ENCODE peak calls at places on chromosomes 4 and X, in ten cellular contexts. B is WTC11; E is GM12864; V is GM12878; Y is bronchial epithelial cell; S is H9; R is nephron progenitor cell; L is B cell; A is fibroblast of the aortic adventitia; K is CD4-positive, alpha-beta T cell. O is an unnamed sample.

GRCh38 chr4:74202062-74202586 is 44.2 kb downstream of the MTHFD2L start:
- DNase-seq in E (no peak), L (no peak), V (no peak), A (peak), Y (no peak), B (no peak), S (no peak), K (no peak), R (no peak), O (no peak)

GRCh38 chr4:47690611-47691010 is 147.3 kb downstream of the CORIN start:
- DNase-seq in E (no peak), S (no peak), Y (no peak), V (peak), A (no peak), B (no peak), R (no peak), L (no peak), K (no peak), O (no peak)

GRCh38 chrX:12329476-12329875 is 191.2 kb downstream of the FRMPD4 start:
- DNase-seq in Y (peak), L (no peak), B (no peak), A (peak), S (no peak), K (no peak), E (no peak), V (no peak), R (no peak), O (no peak)

GRCh38 chrX:23503835-23504539 is 163.3 kb upstream of the PRDX4 start:
- DNase-seq in V (no peak), Y (peak), A (peak), K (no peak), R (no peak), S (peak), E (no peak), B (no peak), L (no peak), O (no peak)

GRCh38 chrX:107674480-107675364 is 46.4 kb downstream of the PRPS1 start:
- DNase-seq in Y (peak), L (peak), V (no peak), S (no peak), A (peak), B (no peak), R (peak), K (no peak), E (no peak), O (no peak)

GRCh38 chr4:99504804-99505502 is 5.9 kb upstream of the C4orf17 start:
- DNase-seq in R (no peak), A (no peak), V (no peak), K (peak), Y (peak), S (no peak), B (no peak), E (no peak), L (no peak), O (no peak)

GRCh38 chrX:13778916-13779315 is 38.0 kb downstream of the GPM6B start:
- DNase-seq in R (no peak), Y (peak), L (no peak), V (no peak), B (no peak), A (peak), K (no peak), E (no peak), S (no peak), O (peak)

GRCh38 chrX:108270739-108271396 is 167.4 kb downstream of the COL4A6 start:
- DNase-seq in A (peak), L (no peak), Y (peak), S (no peak), K (no peak), R (no peak), E (no peak), V (no peak), B (no peak), O (no peak)

GRCh38 chrX:39729834-39730670 is 367.7 kb downstream of the BCOR start:
- DNase-seq in Y (no peak), A (no peak), L (no peak), E (no peak), K (no peak), V (no peak), R (peak), S (peak), B (peak), O (peak)

GRCh38 chr4:86543560-86544312 is 50.4 kb upstream of the PTPN13 start:
- DNase-seq in L (no peak), S (no peak), K (no peak), A (peak), E (no peak), V (no peak), R (no peak), B (no peak), Y (no peak), O (no peak)

GRCh38 chrX:136457303-136457917 is 30.3 kb upstream of the BRS3 start:
- DNase-seq in Y (no peak), R (no peak), V (no peak), L (no peak), K (no peak), S (no peak), E (no peak), B (no peak), A (no peak), O (no peak)

GRCh38 chrX:124230573-124231300 is 101.7 kb upstream of the TEX13D start:
- DNase-seq in A (no peak), E (no peak), K (no peak), B (no peak), R (no peak), Y (no peak), V (no peak), L (no peak), S (no peak), O (no peak)

GRCh38 chr4:128393111-128393704 is 105.6 kb upstream of the PGRMC2 start:
- DNase-seq in B (no peak), R (no peak), S (no peak), V (no peak), K (no peak), E (no peak), L (no peak), Y (peak), A (peak), O (no peak)

GRCh38 chr4:47068986-47069385 is 37.6 kb downstream of the GABRB1 start:
- DNase-seq in B (no peak), R (no peak), A (peak), K (no peak), E (no peak), Y (no peak), L (no peak), V (no peak), S (no peak), O (no peak)

GRCh38 chr4:84503495-84504437 is 4.7 kb upstream of the NKX6-1 start:
- DNase-seq in E (peak), R (peak), Y (peak), L (no peak), B (peak), A (peak), K (no peak), V (no peak), S (no peak), O (peak)

GRCh38 chrX:47991263-47992092 is 12.3 kb downstream of the ZNF182 start:
- DNase-seq in K (no peak), S (no peak), R (no peak), V (no peak), A (peak), Y (peak), B (no peak), L (no peak), E (no peak), O (no peak)

GRCh38 chrX:71198066-71198465 is 25.0 kb upstream of the GJB1 start:
- DNase-seq in Y (no peak), S (no peak), E (peak), L (peak), R (no peak), V (peak), K (no peak), A (no peak), B (no peak), O (no peak)

GRCh38 chrX:27439771-27440170 is 23.4 kb downstream of the PPP4R3C start:
- DNase-seq in B (no peak), A (no peak), E (no peak), L (no peak), Y (no peak), K (no peak), S (no peak), R (no peak), V (no peak), O (no peak)

GRCh38 chrX:108312938-108313337 is 125.3 kb downstream of the COL4A6 start:
- DNase-seq in V (no peak), B (peak), A (peak), K (no peak), S (peak), Y (peak), E (no peak), L (no peak), R (peak), O (no peak)

GRCh38 chrX:101237041-101237440 is 17.5 kb downstream of the DRP2 start:
- DNase-seq in L (no peak), E (no peak), R (no peak), B (no peak), V (no peak), K (no peak), A (no peak), Y (no peak), S (no peak), O (no peak)

GRCh38 chr4:176467011-176467410 is 147.2 kb downstream of the SPCS3 start:
- DNase-seq in A (peak), R (no peak), L (no peak), E (no peak), K (no peak), V (no peak), Y (no peak), S (no peak), B (no peak), O (no peak)

GRCh38 chrX:54866606-54867005 is 54.0 kb upstream of the TRO start:
- DNase-seq in V (no peak), A (no peak), B (no peak), L (no peak), K (no peak), S (no peak), R (no peak), Y (no peak), E (no peak), O (no peak)

GRCh38 chr4:153517159-153517558 is 51.0 kb downstream of the TMEM131L start:
- DNase-seq in B (no peak), R (no peak), V (no peak), E (no peak), L (no peak), S (no peak), K (no peak), Y (peak), A (no peak), O (no peak)

GRCh38 chrX:125998432-125998831 is 167.7 kb downstream of the DCAF12L2 start:
- DNase-seq in V (no peak), E (no peak), L (no peak), S (no peak), A (no peak), Y (no peak), R (no peak), K (no peak), B (no peak), O (peak)

GRCh38 chrX:71537743-71538142 is 4.8 kb downstream of the OGT start:
- DNase-seq in L (no peak), A (no peak), K (no peak), V (no peak), B (no peak), E (no peak), Y (no peak), R (no peak), S (no peak), O (no peak)

GRCh38 chr4:15414601-15415091 is 13.2 kb upstream of the C1QTNF7 start:
- DNase-seq in S (no peak), A (peak), V (no peak), K (no peak), Y (no peak), B (no peak), E (no peak), L (no peak), R (no peak), O (no peak)

GRCh38 chr4:89316931-89317366 is 9.3 kb upstream of the GPRIN3 start:
- DNase-seq in A (peak), B (no peak), V (no peak), R (no peak), S (no peak), L (peak), Y (peak), E (no peak), K (no peak), O (no peak)

GRCh38 chrX:122272011-122272410 is 912.1 kb upstream of the GRIA3 start:
- DNase-seq in L (no peak), E (no peak), S (no peak), B (no peak), K (no peak), R (no peak), V (no peak), Y (no peak), A (no peak), O (no peak)

GRCh38 chr4:105243446-105243845 is 96.8 kb downstream of the TET2 start:
- DNase-seq in E (no peak), L (no peak), Y (no peak), A (no peak), V (no peak), S (no peak), B (no peak), K (no peak), R (no peak), O (no peak)

GRCh38 chrX:40484408-40485091 is 96.2 kb upstream of the ATP6AP2 start:
- DNase-seq in S (peak), B (peak), A (no peak), R (no peak), V (no peak), E (no peak), L (no peak), Y (no peak), K (no peak), O (no peak)

GRCh38 chr4:140081582-140082398 is 72.2 kb downstream of the MAML3 start:
- DNase-seq in B (no peak), Y (no peak), S (no peak), L (no peak), V (no peak), A (no peak), R (peak), K (no peak), E (no peak), O (no peak)

GRCh38 chrX:19539665-19540064 is 24.4 kb upstream of the MAP3K15 start:
- DNase-seq in R (no peak), Y (no peak), S (no peak), A (no peak), E (no peak), L (no peak), B (no peak), K (no peak), V (no peak), O (no peak)

GRCh38 chr4:89572224-89572858 is 264.6 kb downstream of the SNCA start:
- DNase-seq in E (no peak), Y (peak), K (no peak), L (no peak), A (no peak), S (no peak), V (no peak), B (no peak), R (no peak), O (no peak)

GRCh38 chrX:113457719-113458118 is 617.1 kb upstream of the AMOT start:
- DNase-seq in S (no peak), B (no peak), K (no peak), E (no peak), L (no peak), R (no peak), Y (no peak), A (no peak), V (no peak), O (no peak)

GRCh38 chr4:48197643-48198237 is 63.7 kb upstream of the TXK start:
- DNase-seq in S (no peak), R (no peak), V (no peak), Y (no peak), E (no peak), K (no peak), A (no peak), L (no peak), B (no peak), O (no peak)

GRCh38 chr4:13543091-13543581 is 1.2 kb downstream of the NKX3-2 start:
- DNase-seq in R (no peak), A (no peak), L (peak), Y (no peak), K (no peak), S (no peak), E (no peak), V (no peak), B (no peak), O (no peak)

GRCh38 chrX:34341814-34342213 is 209.7 kb upstream of the FAM47A start:
- DNase-seq in L (no peak), B (no peak), S (no peak), Y (no peak), A (no peak), R (peak), V (no peak), E (no peak), K (no peak), O (no peak)

GRCh38 chrX:34338046-34338445 is 205.9 kb upstream of the FAM47A start:
- DNase-seq in A (no peak), R (no peak), K (no peak), Y (no peak), B (no peak), E (no peak), V (no peak), S (no peak), L (no peak), O (no peak)

GRCh38 chrX:34343001-34343400 is 210.9 kb upstream of the FAM47A start:
- DNase-seq in R (no peak), E (no peak), Y (no peak), V (no peak), K (no peak), S (no peak), L (no peak), B (no peak), A (no peak), O (no peak)

DNA sequence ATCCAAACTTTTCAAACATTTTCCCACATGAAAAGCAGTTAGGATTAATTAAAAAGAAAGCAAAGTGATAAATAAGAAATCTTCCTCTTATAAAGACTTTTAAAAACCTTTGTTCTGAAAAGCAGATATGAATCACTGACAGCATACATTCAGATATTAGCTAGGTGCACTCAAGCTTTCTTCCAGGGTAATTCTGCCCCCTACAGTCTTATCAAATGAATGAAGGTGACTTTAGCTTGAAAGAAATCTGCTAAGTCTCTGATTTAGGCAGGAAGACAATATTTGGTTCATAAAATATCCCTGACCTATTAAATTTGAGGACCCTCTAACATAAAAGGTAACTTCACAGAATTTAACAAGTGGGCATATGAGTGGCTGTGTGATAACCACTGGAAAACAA is 209.1 kb upstream of the FAM47A start:
- DNase-seq in V (no peak), S (no peak), L (no peak), Y (peak), E (no peak), B (no peak), R (no peak), K (no peak), A (no peak), O (no peak)
- TF ChIP-seq CTCF in V (no peak), S (peak), L (no peak), Y (no peak), E (no peak), B (no peak), R (peak), K (no peak), A (no peak), O (no peak)

DNA sequence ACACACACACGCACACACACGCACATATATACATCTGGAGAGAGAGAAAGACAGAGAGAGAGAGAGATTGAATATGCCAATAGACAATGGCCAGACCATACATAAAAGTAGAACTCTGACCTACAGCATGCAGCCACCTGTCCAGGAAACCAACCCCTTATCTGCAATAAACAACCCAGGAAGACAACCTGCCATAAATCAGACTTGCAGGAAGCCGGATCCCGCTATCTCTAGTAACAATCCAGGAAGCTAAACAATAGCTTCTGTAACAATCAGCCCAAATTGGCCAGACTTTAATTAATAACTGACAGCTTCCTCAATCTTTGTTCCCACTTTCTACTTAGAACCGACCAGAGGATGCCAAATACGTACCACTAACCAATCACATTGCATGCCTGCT is 173.2 kb downstream of the LDB2 start:
- DNase-seq in K (no peak), Y (no peak), B (no peak), S (no peak), V (no peak), E (no peak), R (no peak), A (no peak), L (no peak), O (no peak)
- TF ChIP-seq CTCF in K (no peak), Y (no peak), B (no peak), S (no peak), V (no peak), E (no peak), R (no peak), A (no peak), L (no peak), O (no peak)

DNA sequence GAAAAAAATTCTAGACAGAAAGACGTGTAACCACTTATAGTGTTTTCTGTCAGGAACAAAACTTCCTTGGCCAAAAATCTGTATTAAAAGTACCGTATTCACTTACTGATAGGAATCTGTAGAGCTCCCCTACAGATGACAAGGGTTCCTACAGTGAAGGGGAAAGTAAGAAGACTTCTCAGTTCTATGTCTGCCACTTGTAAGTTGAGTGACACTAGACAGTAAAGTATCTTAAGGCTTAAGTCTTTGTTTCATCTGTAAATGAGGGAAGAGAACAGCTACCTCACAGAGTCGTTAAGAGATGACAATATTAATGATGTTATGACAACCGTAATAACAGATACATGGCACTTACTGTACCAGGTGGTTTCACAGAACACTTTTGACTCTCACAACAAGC is 3.3 kb downstream of the COQ2 start:
- DNase-seq in Y (no peak), E (no peak), R (no peak), B (no peak), K (no peak), A (no peak), S (no peak), L (no peak), V (no peak), O (no peak)
- TF ChIP-seq CTCF in Y (no peak), E (peak), R (no peak), B (no peak), K (no peak), A (peak), S (no peak), L (no peak), V (peak), O (no peak)

DNA sequence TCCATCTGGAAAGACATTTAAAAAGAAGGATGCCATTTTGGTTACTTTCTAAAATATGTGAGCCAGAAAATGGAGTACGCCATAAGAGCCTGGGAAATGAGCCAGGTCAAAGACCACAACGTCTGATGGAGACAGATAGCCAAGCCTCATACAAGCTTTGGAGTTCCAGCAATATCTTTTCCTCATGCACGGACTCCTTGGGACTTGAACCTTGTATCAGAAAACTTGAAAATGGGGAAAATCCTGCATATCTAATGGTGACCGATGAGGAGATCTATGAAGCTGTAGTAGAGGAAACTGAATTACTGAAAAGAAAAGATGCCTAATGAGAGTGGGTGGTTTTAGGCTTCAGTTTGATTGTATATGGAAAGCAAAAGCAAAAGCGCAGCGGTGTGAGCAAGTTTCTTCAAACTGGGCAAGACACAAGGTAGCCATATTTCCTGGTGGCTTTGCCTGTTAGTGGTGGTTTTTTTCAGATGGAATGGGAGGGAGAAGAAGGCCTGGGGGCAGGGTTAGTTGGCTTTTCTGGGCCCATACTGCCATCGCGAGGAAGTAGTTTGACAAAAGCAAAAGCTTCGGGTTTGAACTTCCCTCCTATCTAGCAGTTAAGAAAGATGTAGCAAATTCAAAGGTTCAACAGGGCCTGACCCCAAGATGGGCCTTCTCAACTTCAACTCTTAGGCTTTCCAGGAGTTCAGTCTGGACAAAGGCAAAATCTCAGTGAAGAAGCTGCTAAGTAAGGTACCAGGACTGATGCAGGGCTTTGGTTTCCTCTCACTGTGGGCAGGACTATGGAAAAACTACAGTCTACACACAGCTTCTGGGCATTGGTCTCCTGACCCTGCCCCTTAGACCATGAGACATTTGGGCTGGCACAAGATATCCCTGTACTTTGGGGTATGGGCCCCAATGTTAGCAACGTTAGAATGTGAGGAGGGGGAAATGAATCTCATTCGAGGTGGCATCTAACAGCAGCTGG is 210.0 kb upstream of the STK26 start:
- DNase-seq in A (peak), K (peak), E (peak), R (no peak), V (peak), L (peak), S (no peak), B (no peak), Y (no peak), O (no peak)
- TF ChIP-seq CTCF in A (peak), K (peak), E (peak), R (no peak), V (peak), L (peak), S (no peak), B (no peak), Y (no peak), O (no peak)

GRCh38 chr4:55866973-55867574 is 13.6 kb downstream of the EXOC1 start:
- DNase-seq in K (no peak), Y (peak), L (peak), R (no peak), B (no peak), S (no peak), A (peak), E (no peak), V (peak), O (no peak)
- TF ChIP-seq CTCF in K (peak), Y (peak), L (peak), R (peak), B (peak), S (peak), A (peak), E (peak), V (peak), O (peak)

O was measured in endothelial cell.